ENCODE peak calls at places on chromosomes 5 and 9, in eight cellular contexts. One of them, this sample, is unnamed.

GRCh38 chr5:122415481-122416120 is 103.6 kb downstream of the SNCAIP start:
- DNase-seq in MCF 10A: peak; percentile 86
- DNase-seq in neural progenitor cell: peak; percentile 83
- DNase-seq in psoas muscle: peak; percentile 46
- DNase-seq in right lobe of liver: peak; percentile 55
- DNase-seq in MM.1S: peak; percentile 72
- DNase-seq in H9: peak; percentile 77
- DNase-seq in IMR-90: peak; percentile 80
- DNase-seq in this sample: peak; percentile 57

GRCh38 chr5:150007050-150007449 is 6.5 kb downstream of the HMGXB3 start:
- DNase-seq in psoas muscle: no peak
- DNase-seq in neural progenitor cell: no peak
- DNase-seq in IMR-90: no peak
- DNase-seq in MCF 10A: no peak
- DNase-seq in right lobe of liver: no peak
- DNase-seq in MM.1S: no peak
- DNase-seq in H9: no peak
- DNase-seq in this sample: no peak

GRCh38 chr5:150573867-150574817 is 66.2 kb downstream of the NDST1 start:
- DNase-seq in neural progenitor cell: no peak
- DNase-seq in MCF 10A: no peak
- DNase-seq in MM.1S: no peak
- DNase-seq in H9: no peak
- DNase-seq in right lobe of liver: no peak
- DNase-seq in psoas muscle: no peak
- DNase-seq in IMR-90: no peak
- DNase-seq in this sample: no peak

GRCh38 chr5:103452666-103453065 is 109.9 kb downstream of the NUDT12 start:
- DNase-seq in neural progenitor cell: no peak
- DNase-seq in MCF 10A: no peak
- DNase-seq in MM.1S: no peak
- DNase-seq in right lobe of liver: no peak
- DNase-seq in psoas muscle: no peak
- DNase-seq in IMR-90: peak; percentile 37
- DNase-seq in H9: no peak
- DNase-seq in this sample: no peak

GRCh38 chr5:77991084-77991483 is 214.9 kb upstream of the TBCA start:
- DNase-seq in right lobe of liver: no peak
- DNase-seq in psoas muscle: no peak
- DNase-seq in MM.1S: no peak
- DNase-seq in IMR-90: no peak
- DNase-seq in neural progenitor cell: peak; percentile 60
- DNase-seq in H9: no peak
- DNase-seq in MCF 10A: no peak
- DNase-seq in this sample: peak; percentile 28

GRCh38 chr5:1781726-1782384 is 17.8 kb downstream of the MRPL36 start:
- DNase-seq in right lobe of liver: no peak
- DNase-seq in IMR-90: no peak
- DNase-seq in MCF 10A: no peak
- DNase-seq in neural progenitor cell: no peak
- DNase-seq in psoas muscle: no peak
- DNase-seq in MM.1S: no peak
- DNase-seq in H9: no peak
- DNase-seq in this sample: no peak

GRCh38 chr9:27385606-27386005 is 88.7 kb upstream of the EQTN start:
- DNase-seq in MCF 10A: peak; percentile 7
- DNase-seq in IMR-90: no peak
- DNase-seq in right lobe of liver: peak; percentile 59
- DNase-seq in H9: no peak
- DNase-seq in psoas muscle: no peak
- DNase-seq in MM.1S: no peak
- DNase-seq in neural progenitor cell: no peak
- DNase-seq in this sample: no peak

GRCh38 chr5:104890767-104891166 is 1328.2 kb upstream of the NUDT12 start:
- DNase-seq in IMR-90: no peak
- DNase-seq in right lobe of liver: no peak
- DNase-seq in H9: no peak
- DNase-seq in neural progenitor cell: no peak
- DNase-seq in MCF 10A: no peak
- DNase-seq in MM.1S: no peak
- DNase-seq in psoas muscle: no peak
- DNase-seq in this sample: no peak

GRCh38 chr5:151808451-151809169 is 36.9 kb downstream of the G3BP1 start:
- DNase-seq in H9: no peak
- DNase-seq in MM.1S: no peak
- DNase-seq in psoas muscle: no peak
- DNase-seq in MCF 10A: no peak
- DNase-seq in right lobe of liver: no peak
- DNase-seq in IMR-90: no peak
- DNase-seq in neural progenitor cell: no peak
- DNase-seq in this sample: no peak

GRCh38 chr9:133571896-133572595 is 37.1 kb downstream of the FAM163B start:
- DNase-seq in neural progenitor cell: no peak
- DNase-seq in IMR-90: no peak
- DNase-seq in psoas muscle: no peak
- DNase-seq in right lobe of liver: no peak
- DNase-seq in H9: no peak
- DNase-seq in MCF 10A: no peak
- DNase-seq in MM.1S: no peak
- DNase-seq in this sample: no peak

GRCh38 chr9:126695186-126696090 is 81.7 kb downstream of the LMX1B start:
- DNase-seq in H9: peak; percentile 27
- DNase-seq in right lobe of liver: no peak
- DNase-seq in MM.1S: no peak
- DNase-seq in psoas muscle: peak; percentile 19
- DNase-seq in IMR-90: no peak
- DNase-seq in neural progenitor cell: peak; percentile 18
- DNase-seq in MCF 10A: no peak
- DNase-seq in this sample: no peak

GRCh38 chr5:125257057-125257970 is 510.9 kb upstream of the ZNF608 start:
- DNase-seq in IMR-90: peak; percentile 7
- DNase-seq in MCF 10A: no peak
- DNase-seq in right lobe of liver: no peak
- DNase-seq in neural progenitor cell: no peak
- DNase-seq in MM.1S: no peak
- DNase-seq in H9: no peak
- DNase-seq in psoas muscle: no peak
- DNase-seq in this sample: no peak

GRCh38 chr9:109251080-109251775 is 69.6 kb downstream of the EPB41L4B start:
- DNase-seq in H9: no peak
- DNase-seq in MM.1S: no peak
- DNase-seq in psoas muscle: no peak
- DNase-seq in right lobe of liver: peak; percentile 74
- DNase-seq in MCF 10A: peak; percentile 84
- DNase-seq in neural progenitor cell: no peak
- DNase-seq in IMR-90: peak; percentile 65
- DNase-seq in this sample: no peak

GRCh38 chr5:32707394-32707997 is 3.6 kb upstream of the NPR3 start:
- DNase-seq in H9: no peak
- DNase-seq in IMR-90: peak; percentile 56
- DNase-seq in psoas muscle: no peak
- DNase-seq in neural progenitor cell: peak; percentile 52
- DNase-seq in MM.1S: peak; percentile 29
- DNase-seq in MCF 10A: peak; percentile 50
- DNase-seq in right lobe of liver: no peak
- DNase-seq in this sample: no peak

GRCh38 chr9:36637491-36638270 is 65.0 kb downstream of the MELK start:
- DNase-seq in MCF 10A: no peak
- DNase-seq in neural progenitor cell: peak; percentile 16
- DNase-seq in right lobe of liver: no peak
- DNase-seq in H9: no peak
- DNase-seq in MM.1S: no peak
- DNase-seq in IMR-90: no peak
- DNase-seq in psoas muscle: no peak
- DNase-seq in this sample: no peak

GRCh38 chr5:123429221-123429954 is 6.2 kb upstream of the CEP120 start:
- DNase-seq in right lobe of liver: no peak
- DNase-seq in H9: no peak
- DNase-seq in MCF 10A: peak; percentile 33
- DNase-seq in IMR-90: no peak
- DNase-seq in neural progenitor cell: no peak
- DNase-seq in MM.1S: no peak
- DNase-seq in psoas muscle: no peak
- DNase-seq in this sample: no peak

GRCh38 chr9:19161257-19162025 is 34.1 kb upstream of the PLIN2 start:
- DNase-seq in right lobe of liver: no peak
- DNase-seq in MCF 10A: peak; percentile 96
- DNase-seq in MM.1S: no peak
- DNase-seq in H9: no peak
- DNase-seq in IMR-90: peak; percentile 99
- DNase-seq in neural progenitor cell: no peak
- DNase-seq in psoas muscle: no peak
- DNase-seq in this sample: no peak

GRCh38 chr5:152246401-152246800 is 158.7 kb downstream of the NMUR2 start:
- DNase-seq in right lobe of liver: no peak
- DNase-seq in MCF 10A: peak; percentile 80
- DNase-seq in MM.1S: peak; percentile 49
- DNase-seq in psoas muscle: no peak
- DNase-seq in IMR-90: peak; percentile 3
- DNase-seq in H9: peak; percentile 41
- DNase-seq in neural progenitor cell: peak; percentile 80
- DNase-seq in this sample: peak; percentile 83

GRCh38 chr9:75039804-75040203 is 11.7 kb upstream of the CARNMT1 start:
- DNase-seq in right lobe of liver: no peak
- DNase-seq in MM.1S: no peak
- DNase-seq in IMR-90: no peak
- DNase-seq in H9: no peak
- DNase-seq in MCF 10A: no peak
- DNase-seq in neural progenitor cell: no peak
- DNase-seq in psoas muscle: no peak
- DNase-seq in this sample: no peak

GRCh38 chr5:91074615-91075014 is 308.5 kb downstream of the ARRDC3 start:
- DNase-seq in MCF 10A: peak; percentile 41
- DNase-seq in neural progenitor cell: no peak
- DNase-seq in IMR-90: peak; percentile 89
- DNase-seq in H9: no peak
- DNase-seq in MM.1S: no peak
- DNase-seq in psoas muscle: no peak
- DNase-seq in right lobe of liver: no peak
- DNase-seq in this sample: no peak

GRCh38 chr9:79447308-79447605 is 124.5 kb upstream of the TLE4 start:
- DNase-seq in H9: no peak
- DNase-seq in MCF 10A: no peak
- DNase-seq in MM.1S: no peak
- DNase-seq in neural progenitor cell: no peak
- DNase-seq in right lobe of liver: no peak
- DNase-seq in psoas muscle: no peak
- DNase-seq in IMR-90: no peak
- DNase-seq in this sample: no peak
- TF ChIP-seq CTCF in H9: no peak
- TF ChIP-seq CTCF in MCF 10A: no peak
- TF ChIP-seq CTCF in MM.1S: no peak
- TF ChIP-seq CTCF in neural progenitor cell: no peak
- TF ChIP-seq CTCF in right lobe of liver: no peak
- TF ChIP-seq CTCF in psoas muscle: no peak
- TF ChIP-seq CTCF in IMR-90: no peak
- TF ChIP-seq CTCF in this sample: no peak

DNA sequence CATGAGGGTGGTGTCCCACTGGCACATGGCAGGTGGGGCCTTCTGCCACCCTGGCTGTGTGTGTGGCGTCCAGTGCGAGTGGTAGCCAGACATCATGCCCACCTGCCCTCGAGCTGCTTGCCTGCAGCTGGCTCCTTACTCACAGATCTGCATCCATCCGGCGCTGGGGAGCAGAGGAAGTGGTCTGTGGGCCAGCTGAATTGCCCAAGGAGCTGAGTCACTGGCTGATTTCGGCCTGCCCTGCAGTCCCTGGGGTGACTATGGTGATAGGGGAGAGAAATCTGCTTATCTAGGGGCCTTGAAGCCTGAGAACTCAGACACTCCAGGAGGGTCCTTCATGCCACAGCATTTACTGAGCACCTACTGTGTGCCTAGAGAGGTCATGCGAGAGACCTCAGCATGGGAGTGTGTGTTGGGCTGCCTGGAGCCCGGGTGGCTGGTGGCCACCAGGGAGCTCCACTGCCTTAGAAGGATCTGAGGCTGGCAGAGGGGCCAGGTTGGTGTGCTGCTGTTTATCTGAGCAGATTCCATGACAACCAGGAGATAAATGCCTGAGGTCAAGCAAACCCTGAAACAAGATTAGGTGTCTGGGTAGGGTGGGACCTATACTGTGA is 57.1 kb downstream of the SLC22A5 start:
- DNase-seq in IMR-90: peak; percentile 97
- DNase-seq in psoas muscle: peak; percentile 92
- DNase-seq in MM.1S: peak; percentile 81
- DNase-seq in neural progenitor cell: peak; percentile 44
- DNase-seq in H9: peak; percentile 78
- DNase-seq in right lobe of liver: peak; percentile 79
- DNase-seq in MCF 10A: peak; percentile 96
- DNase-seq in this sample: no peak
- TF ChIP-seq CTCF in IMR-90: peak; percentile 51
- TF ChIP-seq CTCF in psoas muscle: peak; percentile 39
- TF ChIP-seq CTCF in MM.1S: peak; percentile 82
- TF ChIP-seq CTCF in neural progenitor cell: peak; percentile 33
- TF ChIP-seq CTCF in H9: peak; percentile 60
- TF ChIP-seq CTCF in right lobe of liver: peak; percentile 33
- TF ChIP-seq CTCF in MCF 10A: peak; percentile 22
- TF ChIP-seq CTCF in this sample: no peak

GRCh38 chr9:121634800-121635261 is 16.6 kb upstream of the DAB2IP start:
- DNase-seq in H9: peak; percentile 76
- DNase-seq in IMR-90: peak; percentile 13
- DNase-seq in MM.1S: no peak
- DNase-seq in psoas muscle: no peak
- DNase-seq in MCF 10A: peak; percentile 16
- DNase-seq in neural progenitor cell: peak; percentile 79
- DNase-seq in right lobe of liver: no peak
- DNase-seq in this sample: peak; percentile 68
- TF ChIP-seq CTCF in H9: peak; percentile 83
- TF ChIP-seq CTCF in IMR-90: peak; percentile 56
- TF ChIP-seq CTCF in MM.1S: peak; percentile 31
- TF ChIP-seq CTCF in psoas muscle: peak; percentile 47
- TF ChIP-seq CTCF in MCF 10A: peak; percentile 25
- TF ChIP-seq CTCF in neural progenitor cell: peak; percentile 70
- TF ChIP-seq CTCF in right lobe of liver: peak; percentile 43
- TF ChIP-seq CTCF in this sample: peak; percentile 75

GRCh38 chr5:5467737-5468136 is 45.3 kb downstream of the ICE1 start:
- DNase-seq in neural progenitor cell: no peak
- DNase-seq in IMR-90: peak; percentile 44
- DNase-seq in H9: no peak
- DNase-seq in right lobe of liver: no peak
- DNase-seq in MCF 10A: no peak
- DNase-seq in MM.1S: no peak
- DNase-seq in psoas muscle: no peak
- DNase-seq in this sample: no peak

GRCh38 chr5:5474961-5475360 is 52.5 kb downstream of the ICE1 start:
- DNase-seq in MCF 10A: no peak
- DNase-seq in right lobe of liver: no peak
- DNase-seq in IMR-90: no peak
- DNase-seq in neural progenitor cell: no peak
- DNase-seq in psoas muscle: peak; percentile 46
- DNase-seq in MM.1S: no peak
- DNase-seq in H9: no peak
- DNase-seq in this sample: no peak

GRCh38 chr5:5470933-5471332 is 48.5 kb downstream of the ICE1 start:
- DNase-seq in neural progenitor cell: no peak
- DNase-seq in right lobe of liver: no peak
- DNase-seq in H9: no peak
- DNase-seq in MM.1S: no peak
- DNase-seq in IMR-90: no peak
- DNase-seq in psoas muscle: no peak
- DNase-seq in MCF 10A: no peak
- DNase-seq in this sample: no peak

GRCh38 chr5:5475967-5476366 is 53.5 kb downstream of the ICE1 start:
- DNase-seq in psoas muscle: no peak
- DNase-seq in neural progenitor cell: no peak
- DNase-seq in MCF 10A: no peak
- DNase-seq in H9: no peak
- DNase-seq in MM.1S: no peak
- DNase-seq in IMR-90: no peak
- DNase-seq in right lobe of liver: no peak
- DNase-seq in this sample: no peak

GRCh38 chr5:5473224-5473623 is 50.7 kb downstream of the ICE1 start:
- DNase-seq in neural progenitor cell: no peak
- DNase-seq in H9: no peak
- DNase-seq in right lobe of liver: no peak
- DNase-seq in psoas muscle: no peak
- DNase-seq in MM.1S: no peak
- DNase-seq in IMR-90: peak; percentile 72
- DNase-seq in MCF 10A: peak; percentile 27
- DNase-seq in this sample: no peak
- TF ChIP-seq CTCF in neural progenitor cell: no peak
- TF ChIP-seq CTCF in H9: no peak
- TF ChIP-seq CTCF in right lobe of liver: no peak
- TF ChIP-seq CTCF in psoas muscle: no peak
- TF ChIP-seq CTCF in MM.1S: no peak
- TF ChIP-seq CTCF in IMR-90: no peak
- TF ChIP-seq CTCF in MCF 10A: no peak
- TF ChIP-seq CTCF in this sample: no peak

This sample was measured in nephron progenitor cell.